ENCODE peak calls at places on chromosomes 4 and X, in nine cellular contexts. O is CD8-positive, alpha-beta T cell; T is transverse colon; G is PC-3; Y is left ventricle myocardium inferior; C is astrocyte; A is kidney; W is upper lobe of left lung; M is esophagus squamous epithelium. N is an unnamed sample. For H3K4me1, the result is how much of the 10 kb centered on the place peaks cover.

GRCh38 chr4:128844931-128845330 is 35.4 kb downstream of the JADE1 start:
- DNase-seq in O (no peak), T (no peak), G (no peak), Y (peak), C (no peak), A (peak), W (peak), M (no peak), N (no peak)

GRCh38 chr4:53532521-53532920 is 58.8 kb downstream of the LNX1 start:
- DNase-seq in O (no peak), T (no peak), G (no peak), Y (no peak), C (peak), A (no peak), W (no peak), M (no peak), N (no peak)

GRCh38 chrX:16188687-16189086 is 21.4 kb downstream of the MAGEB17 start:
- DNase-seq in O (no peak), T (no peak), G (peak), Y (no peak), C (peak), A (no peak), W (no peak), M (no peak), N (peak)

GRCh38 chr4:141815646-141816045 is 179.3 kb downstream of the IL15 start:
- DNase-seq in O (no peak), T (no peak), G (no peak), Y (no peak), C (no peak), A (no peak), W (no peak), M (no peak), N (no peak)

GRCh38 chr4:20882500-20882899 is 182.2 kb downstream of the PACRGL start:
- DNase-seq in O (no peak), T (no peak), G (no peak), Y (no peak), C (no peak), A (no peak), W (no peak), M (no peak), N (no peak)

GRCh38 chr4:41990029-41990382 is 324 bp upstream of the SLC30A9 start:
- DNase-seq in O (no peak), T (no peak), G (no peak), Y (no peak), C (no peak), A (no peak), W (no peak), M (no peak), N (no peak)

GRCh38 chr4:80073362-80074008 is 456 bp upstream of the ANTXR2 start:
- DNase-seq in O (peak), T (no peak), G (no peak), Y (no peak), C (no peak), A (no peak), W (no peak), M (no peak), N (no peak)

GRCh38 chr4:1752284-1753041 is 31.1 kb downstream of the TACC3 start:
- DNase-seq in O (no peak), T (peak), G (no peak), Y (no peak), C (no peak), A (no peak), W (peak), M (no peak), N (peak)

GRCh38 chrX:119236599-119237525 is 777 bp downstream of the PGRMC1 start:
- DNase-seq in O (peak), T (peak), G (peak), Y (peak), C (peak), A (peak), W (peak), M (no peak), N (no peak)

GRCh38 chr4:164706675-164707074 is 47.3 kb upstream of the SMIM31 start:
- DNase-seq in O (no peak), T (no peak), G (no peak), Y (no peak), C (no peak), A (no peak), W (no peak), M (no peak), N (no peak)

GRCh38 chrX:319579-320125 is 1.1 kb upstream of the GTPBP6 start:
- DNase-seq in O (no peak), T (peak), G (no peak), Y (peak), C (no peak), A (peak), W (peak), M (no peak), N (no peak)

GRCh38 chrX:45714864-45715263 is 514.2 kb upstream of the DIPK2B start:
- DNase-seq in O (no peak), T (peak), G (peak), Y (no peak), C (peak), A (no peak), W (peak), M (no peak), N (peak)

GRCh38 chrX:1094934-1095333 is 117.5 kb downstream of the CRLF2 start:
- DNase-seq in O (no peak), T (no peak), G (no peak), Y (no peak), C (no peak), A (no peak), W (no peak), M (no peak), N (no peak)

GRCh38 chr4:121654738-121655137 is 42.0 kb downstream of the ANXA5 start:
- DNase-seq in O (no peak), T (no peak), G (no peak), Y (no peak), C (no peak), A (no peak), W (no peak), M (no peak), N (no peak)

GRCh38 chrX:40581333-40581910 is 652 bp downstream of the ATP6AP2 start:
- DNase-seq in O (peak), T (no peak), G (peak), Y (no peak), C (peak), A (no peak), W (no peak), M (no peak), N (peak)

GRCh38 chr4:158652920-158653319 is 18.8 kb downstream of the C4orf46 start:
- DNase-seq in O (no peak), T (no peak), G (no peak), Y (no peak), C (no peak), A (no peak), W (no peak), M (no peak), N (no peak)

GRCh38 chrX:135489542-135489941 is 30.9 kb upstream of the INTS6L start:
- DNase-seq in O (no peak), T (no peak), G (no peak), Y (no peak), C (no peak), A (no peak), W (no peak), M (no peak), N (no peak)

GRCh38 chrX:71365876-71366673 is at the start of gene TAF1:
- DNase-seq in O (peak), T (peak), G (peak), Y (peak), C (peak), A (peak), W (peak), M (peak), N (peak)

GRCh38 chrX:96102997-96103396 is 581.6 kb upstream of the DIAPH2 start:
- DNase-seq in O (no peak), T (no peak), G (no peak), Y (no peak), C (no peak), A (peak), W (no peak), M (no peak), N (no peak)

GRCh38 chr4:152197211-152197610 is 338.7 kb downstream of the FBXW7 start:
- DNase-seq in O (no peak), T (no peak), G (no peak), Y (no peak), C (no peak), A (no peak), W (no peak), M (no peak), N (no peak)

GRCh38 chr4:40842318-40842717 is 92.6 kb downstream of the NSUN7 start:
- DNase-seq in O (no peak), T (no peak), G (no peak), Y (no peak), C (peak), A (no peak), W (no peak), M (no peak), N (no peak)
- H3K27ac ChIP-seq in O (no peak), T (no peak), G (no peak), Y (peak), C (no peak), A (no peak), W (no peak), M (no peak), N (no peak)

DNA sequence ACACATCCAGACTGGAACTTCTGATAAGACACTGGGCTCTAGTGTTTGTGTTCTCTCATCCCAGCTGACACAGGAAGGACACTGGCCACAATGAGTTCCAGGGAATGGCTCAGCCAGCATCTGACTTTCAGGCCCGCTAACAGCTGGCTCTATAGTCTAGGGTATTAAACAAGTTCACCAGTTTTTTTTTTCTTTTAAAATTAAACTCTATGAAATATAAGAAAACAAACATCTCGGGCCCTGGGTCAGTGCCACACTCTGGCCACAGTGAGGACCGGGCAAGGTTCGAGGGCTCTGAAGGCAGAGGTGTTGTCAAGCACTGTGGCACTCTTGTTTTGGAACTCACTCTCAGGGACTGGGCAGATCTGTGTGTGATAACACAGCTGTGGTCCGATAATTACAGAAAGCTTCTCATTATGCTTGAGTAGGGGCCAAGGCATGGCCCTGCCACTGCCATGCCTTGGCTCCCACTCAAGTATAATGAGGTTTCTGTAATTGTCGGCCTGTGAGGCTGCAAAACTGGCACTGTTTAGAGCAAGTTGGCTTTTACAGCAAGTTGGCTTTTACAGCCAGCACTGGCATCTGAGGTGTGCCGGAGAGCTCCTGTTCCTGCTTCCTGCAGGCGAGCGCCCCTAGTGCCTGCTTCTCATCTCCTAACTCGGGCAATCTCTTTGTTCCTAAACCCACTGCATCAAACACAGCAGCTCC is 62.8 kb downstream of the PPP1R2C start:
- DNase-seq in O (peak), T (peak), G (peak), Y (peak), C (peak), A (peak), W (peak), M (no peak), N (peak)
- TF ChIP-seq CTCF in O (peak), T (peak), G (peak), Y (peak), C (peak), A (peak), W (peak), M (peak), N (peak)

DNA sequence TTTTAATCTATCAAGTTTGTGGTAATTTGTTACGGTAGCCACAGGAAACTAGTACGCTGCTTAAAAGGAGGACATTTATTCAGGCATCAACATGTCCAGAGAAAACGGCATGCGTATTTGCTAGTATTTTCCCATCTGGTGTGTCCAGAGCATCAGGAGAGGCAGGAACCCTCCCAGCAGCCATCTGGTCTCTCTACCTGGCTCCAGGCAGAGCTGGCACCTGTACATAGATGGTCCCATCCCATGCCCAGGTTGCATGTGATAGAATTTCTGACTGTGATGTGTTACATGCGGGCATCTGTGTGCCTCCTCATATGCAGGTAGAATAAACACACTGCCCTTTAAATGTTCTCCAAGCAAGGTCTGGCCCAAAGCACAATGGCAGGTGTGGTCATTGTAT is 57.9 kb upstream of the PAGE1 start:
- DNase-seq in O (no peak), T (no peak), G (no peak), Y (no peak), C (no peak), A (no peak), W (no peak), M (no peak), N (no peak)
- H3K4me1 ChIP-seq in O (under half), T (under half), G (under half), Y (under half), C (under half), A (under half), W (under half), M (under half), N (under half)

GRCh38 chrX:23195097-23195496 is 139.6 kb upstream of the PTCHD1 start:
- DNase-seq in O (no peak), T (no peak), G (no peak), Y (no peak), C (peak), A (no peak), W (no peak), M (no peak), N (no peak)
- H3K27ac ChIP-seq in O (no peak), T (no peak), G (no peak), Y (no peak), C (no peak), A (no peak), W (no peak), M (no peak), N (no peak)

DNA sequence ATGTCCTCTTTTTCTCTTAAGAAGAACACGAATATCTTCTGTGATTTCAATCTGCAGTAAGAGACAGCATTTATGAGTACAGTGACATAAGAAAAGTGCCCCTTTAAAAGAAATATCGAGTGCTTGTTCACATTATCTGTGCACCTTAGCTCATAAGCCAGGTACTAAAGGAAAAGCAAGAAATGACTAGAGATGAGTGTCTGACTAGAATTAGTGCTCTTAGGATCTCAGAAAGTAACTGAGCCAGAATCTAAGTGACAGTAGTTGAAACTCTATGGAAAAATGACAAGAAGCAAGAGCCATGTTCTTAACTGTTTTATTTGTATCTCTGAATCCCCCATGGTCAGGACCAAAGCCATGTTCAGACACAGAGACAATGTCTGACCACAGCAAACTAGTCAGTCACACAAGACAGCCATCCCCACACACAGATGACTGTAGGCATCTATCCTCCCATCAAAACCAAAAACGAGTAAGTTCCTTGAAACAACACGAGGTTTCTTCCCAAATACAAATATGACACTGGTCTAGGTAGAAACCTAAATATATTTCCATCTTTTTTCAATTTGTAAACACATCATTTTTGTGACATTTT is 36.8 kb downstream of the ACSL4 start:
- DNase-seq in O (no peak), T (no peak), G (no peak), Y (no peak), C (no peak), A (no peak), W (no peak), M (no peak), N (no peak)
- TF ChIP-seq CTCF in O (no peak), T (no peak), G (no peak), Y (no peak), C (no peak), A (no peak), W (no peak), M (no peak), N (no peak)

GRCh38 chr4:122663814-122664610 is 43.1 kb upstream of the IL21 start:
- DNase-seq in O (no peak), T (no peak), G (no peak), Y (no peak), C (peak), A (no peak), W (no peak), M (no peak), N (no peak)

GRCh38 chr4:122669911-122670738 is 49.3 kb upstream of the IL21 start:
- DNase-seq in O (no peak), T (no peak), G (no peak), Y (no peak), C (no peak), A (peak), W (no peak), M (no peak), N (no peak)

GRCh38 chr4:122668241-122668640 is 47.4 kb upstream of the IL21 start:
- DNase-seq in O (no peak), T (no peak), G (peak), Y (no peak), C (peak), A (no peak), W (no peak), M (no peak), N (no peak)

GRCh38 chr4:122665148-122665547 is 44.3 kb upstream of the IL21 start:
- DNase-seq in O (no peak), T (no peak), G (no peak), Y (no peak), C (no peak), A (no peak), W (no peak), M (no peak), N (no peak)

DNA sequence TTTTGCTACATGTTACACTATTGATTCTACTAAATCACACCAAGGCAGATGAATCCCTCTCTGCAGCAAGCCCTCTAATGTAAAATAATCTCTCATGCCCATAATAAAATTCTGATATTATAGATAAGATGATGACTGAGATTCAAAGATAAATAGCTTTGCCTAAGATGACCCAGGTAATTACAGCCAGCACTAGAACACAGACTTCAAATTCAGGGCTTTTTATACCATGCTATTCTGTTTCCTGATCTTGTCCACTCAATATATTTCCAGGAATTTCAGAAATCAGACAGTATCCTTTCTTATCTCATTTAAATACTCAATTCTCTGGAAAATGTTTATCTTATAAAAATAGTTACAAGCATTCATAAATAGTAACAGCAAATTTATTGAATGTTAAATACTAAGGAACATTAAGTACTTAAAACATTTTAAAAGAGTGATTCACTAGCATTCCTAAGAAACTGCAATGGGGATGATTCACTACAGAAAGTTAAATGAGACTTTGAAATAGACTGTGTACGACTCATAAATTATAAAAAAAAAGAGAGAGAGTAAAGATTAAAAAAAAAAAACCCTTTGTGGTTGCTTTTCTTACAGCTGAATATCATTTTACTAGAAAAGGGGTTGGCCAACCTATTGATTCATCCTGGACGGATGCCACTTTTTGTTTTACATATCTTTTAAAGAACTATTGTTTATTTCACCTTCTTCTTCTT is 45.8 kb upstream of the IL21 start:
- DNase-seq in O (no peak), T (no peak), G (peak), Y (no peak), C (peak), A (no peak), W (no peak), M (no peak), N (peak)
- H3K4me1 ChIP-seq in O (under half), T (under half), G (under half), Y (under half), C (under half), A (under half), W (under half), M (under half), N (under half)